ENCODE peak calls at places on chromosomes 16 and 17, in seven cellular contexts. X, A, R, G, E, Y and O are unnamed samples.

GRCh38 chr16:87702325-87702811 is 63.4 kb downstream of the KLHDC4 start:
- DNase-seq in R (peak; percentile 36), A (no peak), G (no peak), E (no peak), Y (peak; percentile 67), X (peak; percentile 95), O (no peak)

GRCh38 chr16:30069575-30070462 is 4.3 kb downstream of the ALDOA start:
- DNase-seq in G (no peak), R (no peak), X (no peak), A (no peak), Y (no peak), E (no peak), O (no peak)

GRCh38 chr17:40671282-40671681 is 6.3 kb upstream of the KRT222 start:
- DNase-seq in G (no peak), R (no peak), Y (no peak), A (no peak), E (no peak), X (no peak), O (no peak)

GRCh38 chr17:73343739-73344454 is 32.1 kb upstream of the CDC42EP4 start:
- DNase-seq in A (no peak), E (no peak), G (no peak), Y (no peak), R (no peak), X (no peak), O (no peak)

GRCh38 chr16:73714976-73715375 is 581.6 kb upstream of the PSMD7 start:
- DNase-seq in R (no peak), Y (no peak), X (no peak), E (no peak), G (no peak), A (no peak), O (no peak)

GRCh38 chr17:50459081-50459676 is 9.5 kb downstream of the CHAD start:
- DNase-seq in X (no peak), E (no peak), R (no peak), G (no peak), Y (no peak), A (no peak), O (no peak)

GRCh38 chr16:3170440-3171180 is 17.4 kb upstream of the OR1F1 start:
- DNase-seq in A (peak; percentile 70), Y (no peak), G (no peak), E (no peak), R (no peak), X (peak; percentile 34), O (no peak)

GRCh38 chr17:55735784-55736405 is 13.2 kb upstream of the TMEM100 start:
- DNase-seq in G (no peak), A (no peak), R (peak; percentile 49), X (peak; percentile 27), Y (peak; percentile 23), E (no peak), O (peak; percentile 78)

GRCh38 chr16:75761111-75761510 is 34.8 kb upstream of the CPHXL start:
- DNase-seq in Y (no peak), G (no peak), X (no peak), A (no peak), R (no peak), E (no peak), O (no peak)

GRCh38 chr16:9946022-9946720 is 236.1 kb downstream of the GRIN2A start:
- DNase-seq in G (no peak), R (no peak), Y (no peak), A (no peak), X (peak; percentile 11), E (no peak), O (no peak)

GRCh38 chr16:74438492-74438979 is 17.3 kb upstream of the CLEC18B start:
- DNase-seq in Y (no peak), R (no peak), A (no peak), X (no peak), G (no peak), E (no peak), O (no peak)

GRCh38 chr17:69326302-69327059 is 452 bp downstream of the ABCA5 start:
- DNase-seq in G (no peak), X (peak; percentile 17), E (peak; percentile 62), R (no peak), A (no peak), Y (no peak), O (no peak)

GRCh38 chr17:59355695-59356323 is 24.4 kb downstream of the YPEL2 start:
- DNase-seq in G (no peak), A (no peak), R (no peak), X (no peak), Y (no peak), E (no peak), O (no peak)

GRCh38 chr17:1789936-1790335 is 28.1 kb downstream of the SERPINF1 start:
- DNase-seq in E (peak; percentile 66), G (no peak), A (peak; percentile 2), Y (no peak), X (no peak), R (no peak), O (no peak)

GRCh38 chr16:79972053-79972704 is 371.6 kb upstream of the MAF start:
- DNase-seq in G (no peak), Y (no peak), A (no peak), X (no peak), E (no peak), R (no peak), O (no peak)

GRCh38 chr16:89324056-89325010 is 106.8 kb downstream of the ZNF778 start:
- DNase-seq in R (peak; percentile 56), Y (no peak), G (no peak), E (no peak), A (peak; percentile 48), X (no peak), O (no peak)

GRCh38 chr17:67431210-67432015 is 54.3 kb downstream of the PITPNC1 start:
- DNase-seq in X (no peak), Y (no peak), G (no peak), E (no peak), A (no peak), R (no peak), O (no peak)

GRCh38 chr16:89290472-89290871 is 73.0 kb downstream of the ZNF778 start:
- DNase-seq in A (peak; percentile 47), Y (no peak), X (no peak), E (no peak), R (no peak), G (no peak), O (no peak)

GRCh38 chr17:21358682-21359482 is 17.3 kb upstream of the KCNJ12 start:
- DNase-seq in R (no peak), X (no peak), E (no peak), Y (no peak), G (no peak), A (peak; percentile 43), O (no peak)

GRCh38 chr16:46629331-46629843 is 8.2 kb upstream of the SHCBP1 start:
- DNase-seq in E (peak; percentile 2), G (no peak), A (no peak), R (no peak), Y (no peak), X (peak; percentile 61), O (peak; percentile 22)

GRCh38 chr16:50301626-50302471 is 35.5 kb downstream of the ADCY7 start:
- DNase-seq in A (peak; percentile 67), E (no peak), X (peak; percentile 30), Y (no peak), G (peak; percentile 90), R (no peak), O (no peak)

GRCh38 chr17:55420776-55421178 is 858 bp downstream of the MMD start:
- DNase-seq in A (peak; percentile 83), G (peak; percentile 89), R (no peak), Y (peak; percentile 51), E (peak; percentile 51), X (peak; percentile 49), O (peak; percentile 42)

GRCh38 chr17:10155334-10156081 is 42.9 kb downstream of the GAS7 start:
- DNase-seq in R (no peak), Y (no peak), G (no peak), A (no peak), E (no peak), X (no peak), O (no peak)

GRCh38 chr16:76669288-76669687 is 392.1 kb downstream of the CNTNAP4 start:
- DNase-seq in Y (no peak), X (no peak), G (no peak), E (no peak), R (no peak), A (no peak), O (no peak)

GRCh38 chr16:17470871-17471744 is at the start of gene XYLT1:
- DNase-seq in A (peak; percentile 76), E (no peak), X (peak; percentile 78), G (no peak), Y (peak; percentile 79), R (no peak), O (no peak)

GRCh38 chr17:64739316-64740058 is 77.4 kb upstream of the SMURF2 start:
- DNase-seq in E (no peak), G (no peak), R (no peak), Y (no peak), X (peak; percentile 35), A (no peak), O (no peak)